ENCODE peak calls at places on chromosomes 6 and 20, in seven cellular contexts. J is transverse colon, O is PC-3, T is A549, P is NT2/D1, R is OCI-LY7, F is HCT116. X is an unnamed sample.

GRCh38 chr6:24918641-24919403 is 16.9 kb downstream of the RIPOR2 start:
- DNase-seq in T (no peak), J (no peak), P (no peak), R (peak; percentile 65), O (no peak), F (no peak), X (no peak)

GRCh38 chr6:14550817-14551216 is 433.2 kb downstream of the CD83 start:
- DNase-seq in J (peak; percentile 37), O (no peak), F (no peak), T (no peak), R (peak; percentile 69), P (no peak), X (no peak)

GRCh38 chr20:62220666-62221568 is 839 bp upstream of the HRH3 start:
- DNase-seq in R (no peak), T (no peak), P (no peak), J (no peak), O (no peak), F (no peak), X (no peak)

GRCh38 chr20:2507875-2508630 is 662 bp downstream of the ZNF343 start:
- DNase-seq in F (no peak), O (peak; percentile 60), R (peak; percentile 4), J (peak; percentile 23), T (peak; percentile 21), P (no peak), X (no peak)

GRCh38 chr6:21115111-21115510 is 478.4 kb upstream of the SOX4 start:
- DNase-seq in O (no peak), F (no peak), R (no peak), J (no peak), P (no peak), T (no peak), X (no peak)

GRCh38 chr6:109610555-109610954 is 80.4 kb downstream of the AK9 start:
- DNase-seq in R (no peak), F (no peak), T (no peak), J (no peak), O (no peak), P (no peak), X (no peak)

GRCh38 chr6:104633125-104633524 is 226.6 kb downstream of the HACE1 start:
- DNase-seq in O (peak; percentile 34), R (no peak), F (no peak), T (no peak), P (no peak), J (no peak), X (no peak)

GRCh38 chr6:33082702-33083101 is 6.9 kb downstream of the HLA-DPB1 start:
- DNase-seq in R (peak; percentile 59), O (peak; percentile 12), T (peak; percentile 50), F (peak; percentile 24), P (no peak), J (peak; percentile 35), X (no peak)

GRCh38 chr6:151832710-151833109 is 25.2 kb downstream of the ESR1 start:
- DNase-seq in O (no peak), P (no peak), F (no peak), T (no peak), J (no peak), R (no peak), X (no peak)

GRCh38 chr6:21666788-21667681 is 73.5 kb downstream of the SOX4 start:
- DNase-seq in T (no peak), P (no peak), F (no peak), J (peak; percentile 10), R (no peak), O (no peak), X (no peak)

GRCh38 chr6:82506526-82506925 is 142.9 kb downstream of the TPBG start:
- DNase-seq in J (no peak), F (no peak), R (no peak), P (no peak), T (peak; percentile 83), O (peak; percentile 61), X (no peak)

GRCh38 chr6:97438011-97438671 is 155.1 kb upstream of the MMS22L start:
- DNase-seq in F (no peak), P (no peak), T (no peak), O (no peak), J (no peak), R (no peak), X (no peak)

GRCh38 chr6:28585335-28585734 is 59.7 kb downstream of the GPX5 start:
- DNase-seq in R (no peak), T (no peak), P (no peak), J (no peak), O (peak; percentile 76), F (no peak), X (no peak)

GRCh38 chr6:51505451-51505850 is 582.0 kb downstream of the PKHD1 start:
- DNase-seq in R (no peak), P (no peak), F (no peak), O (no peak), J (no peak), T (no peak), X (no peak)

GRCh38 chr6:90654806-90655205 is 67.9 kb upstream of the MAP3K7 start:
- DNase-seq in T (no peak), F (no peak), P (no peak), J (no peak), O (no peak), R (no peak), X (no peak)

GRCh38 chr6:53828215-53828614 is 33.4 kb downstream of the LRRC1 start:
- DNase-seq in R (no peak), P (no peak), O (no peak), F (no peak), T (no peak), J (no peak), X (no peak)

GRCh38 chr6:37160922-37161778 is 8.8 kb upstream of the PIM1 start:
- DNase-seq in T (no peak), F (no peak), J (no peak), R (peak; percentile 67), P (no peak), O (peak; percentile 54), X (no peak)

GRCh38 chr6:169427856-169428255 is 174.2 kb upstream of the THBS2 start:
- DNase-seq in P (no peak), R (no peak), F (no peak), J (no peak), O (no peak), T (no peak), X (no peak)
- H3K9me3 ChIP-seq in P (peaks cover 27% of the 10 kb centered on the region), R (peaks cover 11% of the 10 kb centered on the region), F (peaks cover 6% of the 10 kb centered on the region), J (peaks cover 16% of the 10 kb centered on the region), O (no peaks in the 10 kb centered on the region), T (no peaks in the 10 kb centered on the region), X (peaks cover 3% of the 10 kb centered on the region)

DNA sequence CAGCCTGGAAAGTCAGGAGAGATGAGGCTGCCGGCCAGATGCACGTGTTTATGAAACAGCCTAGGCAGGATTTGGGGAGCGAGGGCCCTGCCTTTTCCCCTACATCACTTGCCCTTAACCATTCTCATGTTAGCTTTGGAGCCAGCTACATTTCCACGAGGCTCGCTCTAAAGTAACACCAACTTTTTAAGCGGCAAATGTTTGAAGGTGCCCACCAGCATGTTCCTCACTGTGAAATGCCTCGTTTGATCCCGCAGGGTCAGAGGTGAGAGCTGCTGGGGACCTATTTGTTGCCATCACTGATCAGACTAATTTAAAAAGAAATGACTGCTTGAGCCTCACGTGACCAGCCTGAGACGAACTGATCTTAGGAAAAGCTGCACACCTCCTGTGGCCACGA is 51.6 kb upstream of the DACT2 start:
- DNase-seq in O (no peak), P (no peak), J (no peak), T (no peak), F (no peak), R (no peak), X (no peak)
- H3K9me3 ChIP-seq in O (no peaks in the 10 kb centered on the region), P (peaks cover 6% of the 10 kb centered on the region), J (no peaks in the 10 kb centered on the region), T (no peaks in the 10 kb centered on the region), F (no peaks in the 10 kb centered on the region), R (no peaks in the 10 kb centered on the region), X (no peaks in the 10 kb centered on the region)

GRCh38 chr6:164107297-164107995 is 692.9 kb downstream of the QKI start:
- DNase-seq in R (no peak), F (no peak), O (no peak), J (no peak), P (no peak), T (no peak), X (no peak)
- H3K9me3 ChIP-seq in R (no peaks in the 10 kb centered on the region), F (no peaks in the 10 kb centered on the region), O (no peaks in the 10 kb centered on the region), J (no peaks in the 10 kb centered on the region), P (no peaks in the 10 kb centered on the region), T (no peaks in the 10 kb centered on the region), X (no peaks in the 10 kb centered on the region)

GRCh38 chr6:165056292-165056691 is 253.1 kb downstream of the C6orf118 start:
- DNase-seq in F (no peak), J (no peak), R (no peak), O (no peak), T (no peak), P (no peak), X (no peak)
- H3K9me3 ChIP-seq in F (no peaks in the 10 kb centered on the region), J (no peaks in the 10 kb centered on the region), R (no peaks in the 10 kb centered on the region), O (no peaks in the 10 kb centered on the region), T (no peaks in the 10 kb centered on the region), P (no peaks in the 10 kb centered on the region), X (no peaks in the 10 kb centered on the region)

DNA sequence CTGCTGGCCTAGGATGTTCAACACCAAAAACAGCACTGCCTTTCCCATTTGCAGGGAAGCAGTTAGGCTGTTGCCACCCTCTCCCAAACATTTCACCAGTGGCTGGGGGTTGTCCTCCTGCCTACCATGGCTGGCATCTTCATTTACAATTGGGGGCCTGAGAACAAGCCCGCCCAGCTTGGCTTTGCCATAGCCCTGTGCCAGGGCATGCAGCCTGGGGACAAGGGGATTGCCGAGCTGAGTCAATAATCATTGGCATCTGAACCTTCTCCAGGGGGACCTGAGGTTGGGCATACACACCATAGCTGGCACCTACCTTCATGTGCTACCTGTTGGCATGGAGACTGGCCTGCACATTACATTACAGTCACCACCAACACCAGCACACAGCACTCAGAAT is 345.1 kb downstream of the KHDRBS2 start:
- DNase-seq in O (no peak), J (no peak), R (no peak), P (no peak), T (no peak), F (no peak), X (no peak)
- H3K9me3 ChIP-seq in O (no peaks in the 10 kb centered on the region), J (no peaks in the 10 kb centered on the region), R (no peaks in the 10 kb centered on the region), P (no peaks in the 10 kb centered on the region), T (no peaks in the 10 kb centered on the region), F (peaks cover 18% of the 10 kb centered on the region), X (no peaks in the 10 kb centered on the region)

GRCh38 chr6:27452496-27452897 is 20.4 kb downstream of the ZNF184 start:
- DNase-seq in O (peak; percentile 5), J (no peak), F (no peak), P (no peak), R (peak; percentile 26), T (peak; percentile 21), X (no peak)

GRCh38 chr6:27442932-27443331 is 30.0 kb downstream of the ZNF184 start:
- DNase-seq in P (no peak), O (no peak), R (no peak), T (no peak), J (no peak), F (no peak), X (no peak)

GRCh38 chr6:27451660-27452390 is 21.1 kb downstream of the ZNF184 start:
- DNase-seq in R (no peak), F (no peak), O (no peak), P (no peak), J (no peak), T (no peak), X (no peak)

DNA sequence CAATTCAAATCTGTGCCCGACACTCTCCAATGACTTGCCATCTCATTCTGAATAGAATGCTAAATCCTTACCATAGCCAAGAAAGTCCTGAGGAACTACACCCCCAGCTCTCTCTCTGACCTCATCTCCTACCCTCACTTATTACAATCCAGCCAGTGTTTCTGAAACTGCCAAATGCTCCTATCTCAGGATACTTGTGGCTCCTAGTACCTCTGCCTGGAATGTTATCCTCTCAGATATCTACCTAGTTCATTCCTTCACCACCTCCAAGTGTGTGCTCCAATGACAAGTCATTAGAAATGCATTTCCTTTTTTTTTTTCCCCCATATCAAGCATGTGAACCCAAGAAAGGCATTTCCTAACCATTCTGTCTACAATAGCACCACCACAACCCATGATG is 24.4 kb downstream of the ZNF184 start:
- DNase-seq in F (no peak), O (no peak), J (no peak), T (no peak), R (no peak), P (no peak), X (no peak)
- H3K9me3 ChIP-seq in F (peaks cover 43% of the 10 kb centered on the region), O (peaks cover 63% of the 10 kb centered on the region), J (peaks cover 66% of the 10 kb centered on the region), T (peaks cover 72% of the 10 kb centered on the region), R (peaks cover 52% of the 10 kb centered on the region), P (peaks cover 59% of the 10 kb centered on the region), X (peaks cover 46% of the 10 kb centered on the region)

X was measured in T-helper 17 cell.